ENCODE peak calls at places on chromosomes 16 and 17, in five cellular contexts. G, P, U, N and O are unnamed samples.
A peak's percentile ranks its signal among the peaks of the same experiment; 100 is the strongest.

GRCh38 chr17:16662936-16663335 is 9.3 kb upstream of the ZNF624 start:
- DNase-seq in G (no peak), P (no peak), U (no peak), N (no peak), O (no peak)

GRCh38 chr17:40901981-40902862 is 17.2 kb upstream of the KRT20 start:
- DNase-seq in P (peak; percentile 24), N (no peak), U (no peak), G (no peak), O (no peak)

GRCh38 chr17:8398980-8399379 is 1.4 kb upstream of the RNF222 start:
- DNase-seq in N (no peak), U (no peak), G (no peak), P (no peak), O (no peak)

GRCh38 chr16:75535901-75536300 is at the start of gene CHST5:
- DNase-seq in U (no peak), N (no peak), P (no peak), G (no peak), O (no peak)

GRCh38 chr17:34154916-34155730 is 100.0 kb upstream of the CCL2 start:
- DNase-seq in G (no peak), P (no peak), U (no peak), N (no peak), O (no peak)

GRCh38 chr16:87358696-87359095 is 24.9 kb downstream of the FBXO31 start:
- DNase-seq in G (no peak), P (no peak), U (no peak), N (no peak), O (no peak)

GRCh38 chr16:80637621-80638020 is 96.8 kb downstream of the DYNLRB2 start:
- DNase-seq in N (no peak), P (no peak), U (no peak), G (no peak), O (no peak)

GRCh38 chr16:48810436-48810802 is 200.4 kb upstream of the N4BP1 start:
- DNase-seq in P (no peak), N (no peak), G (no peak), U (no peak), O (no peak)

GRCh38 chr17:32445075-32445427 is 741 bp downstream of the PSMD11 start:
- DNase-seq in U (peak; percentile 58), N (peak; percentile 34), P (no peak), G (no peak), O (peak; percentile 55)

GRCh38 chr16:51540259-51540658 is 389.2 kb upstream of the SALL1 start:
- DNase-seq in P (no peak), U (no peak), G (no peak), N (no peak), O (no peak)

GRCh38 chr17:41329279-41329925 is 13.9 kb upstream of the KRTAP17-1 start:
- DNase-seq in U (peak; percentile 64), G (no peak), P (peak; percentile 29), N (no peak), O (peak; percentile 53)

GRCh38 chr17:43515641-43516040 is 30.5 kb downstream of the ETV4 start:
- DNase-seq in G (no peak), N (no peak), P (no peak), U (peak; percentile 60), O (peak; percentile 29)

GRCh38 chr17:44523672-44523972 is 20.4 kb upstream of the GPATCH8 start:
- DNase-seq in U (no peak), P (no peak), G (no peak), N (no peak), O (no peak)

GRCh38 chr17:43871947-43872690 is 25.1 kb downstream of the CD300LG start:
- DNase-seq in U (no peak), G (no peak), N (no peak), P (no peak), O (no peak)

GRCh38 chr17:64348666-64349065 is 42.0 kb downstream of the PECAM1 start:
- DNase-seq in N (no peak), G (no peak), U (no peak), P (no peak), O (no peak)

GRCh38 chr16:51152691-51153261 is 1.7 kb upstream of the SALL1 start:
- DNase-seq in P (no peak), G (no peak), N (no peak), U (no peak), O (no peak)

GRCh38 chr16:8885674-8886592 is 3.8 kb downstream of the LITAFD start:
- DNase-seq in U (peak; percentile 94), P (no peak), G (no peak), N (no peak), O (peak; percentile 62)

GRCh38 chr16:56632160-56632847 is at the start of gene MT1M:
- DNase-seq in P (no peak), G (peak; percentile 57), N (no peak), U (no peak), O (no peak)

GRCh38 chr17:41140360-41141132 is at the start of gene KRTAP4-6:
- DNase-seq in U (no peak), P (peak; percentile 82), G (no peak), N (no peak), O (peak; percentile 11)

GRCh38 chr16:46768809-46769208 is 20.7 kb upstream of the MYLK3 start:
- DNase-seq in U (peak; percentile 43), N (no peak), P (no peak), G (no peak), O (peak; percentile 86)